ENCODE peak calls at places on chromosome 19, in eight cellular contexts. U is C1 segment of cervical spinal cord; B is stimulated activated CD4-positive, alpha-beta T cell treated with anti-CD3 and anti-CD28 coated beads, TNF-alpha, amount 100 ng/mL, for 1 hour; Z is heart left ventricle; M is T1000; W is Calu3; P is astrocyte; R is GM12865. C is an unnamed sample.

GRCh38 chr19:1621021-1621420 is 15.8 kb upstream of the UQCR11 start:
- DNase-seq in U (no peak), B (no peak), Z (no peak), M (no peak), W (no peak), P (no peak), R (no peak), C (no peak)

GRCh38 chr19:29978139-29978538 is 36.1 kb downstream of the URI1 start:
- DNase-seq in U (no peak), B (no peak), Z (no peak), M (no peak), W (no peak), P (no peak), R (peak), C (no peak)

GRCh38 chr19:35757231-35757748 is 461 bp upstream of the HSPB6 start:
- DNase-seq in U (peak), B (no peak), Z (peak), M (peak), W (peak), P (peak), R (no peak), C (peak)

GRCh38 chr19:1650627-1651009 is 1.8 kb downstream of the TCF3 start:
- DNase-seq in U (no peak), B (no peak), Z (no peak), M (no peak), W (no peak), P (no peak), R (peak), C (no peak)

GRCh38 chr19:13408889-13409518 is 97.3 kb downstream of the CACNA1A start:
- DNase-seq in U (no peak), B (no peak), Z (no peak), M (no peak), W (no peak), P (no peak), R (no peak), C (peak)

GRCh38 chr19:30103981-30104380 is 161.9 kb downstream of the URI1 start:
- DNase-seq in U (no peak), B (no peak), Z (no peak), M (no peak), W (no peak), P (no peak), R (no peak), C (peak)

GRCh38 chr19:18379803-18380747 is 5.9 kb upstream of the GDF15 start:
- DNase-seq in U (no peak), B (no peak), Z (peak), M (peak), W (peak), P (peak), R (no peak), C (no peak)

GRCh38 chr19:12484371-12485322 is at the start of gene ZNF709:
- DNase-seq in U (peak), B (peak), Z (peak), M (peak), W (peak), P (peak), R (peak), C (peak)

GRCh38 chr19:3516675-3517207 is 10.6 kb downstream of the FZR1 start:
- DNase-seq in U (no peak), B (no peak), Z (no peak), M (no peak), W (peak), P (no peak), R (peak), C (no peak)

GRCh38 chr19:7516281-7516862 is 469 bp downstream of the ZNF358 start:
- DNase-seq in U (no peak), B (no peak), Z (no peak), M (no peak), W (no peak), P (no peak), R (no peak), C (no peak)

GRCh38 chr19:17937371-17937900 is 4.6 kb downstream of the CCDC124 start:
- DNase-seq in U (no peak), B (no peak), Z (no peak), M (no peak), W (no peak), P (no peak), R (no peak), C (no peak)

GRCh38 chr19:57302020-57302465 is 18.2 kb upstream of the ZNF543 start:
- DNase-seq in U (no peak), B (no peak), Z (no peak), M (peak), W (no peak), P (peak), R (no peak), C (no peak)

GRCh38 chr19:47068876-47069406 is 20.5 kb upstream of the TMEM160 start:
- DNase-seq in U (no peak), B (no peak), Z (no peak), M (no peak), W (no peak), P (no peak), R (no peak), C (no peak)

GRCh38 chr19:40419066-40419612 is 6.0 kb upstream of the PRX start:
- DNase-seq in U (no peak), B (no peak), Z (no peak), M (no peak), W (no peak), P (no peak), R (peak), C (no peak)

GRCh38 chr19:12801466-12802266 is at the start of the genes PRDX2 and THSD8:
- DNase-seq in U (peak), B (peak), Z (peak), M (peak), W (peak), P (no peak), R (peak), C (peak)

GRCh38 chr19:4504874-4505569 is 13.3 kb downstream of the PLIN4 start:
- DNase-seq in U (no peak), B (no peak), Z (peak), M (no peak), W (no peak), P (no peak), R (no peak), C (no peak)

GRCh38 chr19:51552996-51553725 is 17.9 kb upstream of the ZNF175 start:
- DNase-seq in U (peak), B (no peak), Z (peak), M (peak), W (peak), P (peak), R (peak), C (no peak)

GRCh38 chr19:13026478-13026999 is 31.3 kb downstream of the NFIX start:
- DNase-seq in U (no peak), B (no peak), Z (no peak), M (no peak), W (peak), P (peak), R (no peak), C (peak)

GRCh38 chr19:31981545-31981944 is 363.9 kb upstream of the ZNF507 start:
- DNase-seq in U (no peak), B (no peak), Z (no peak), M (no peak), W (no peak), P (no peak), R (no peak), C (no peak)

GRCh38 chr19:29603308-29603707 is 2.8 kb upstream of the POP4 start:
- DNase-seq in U (no peak), B (no peak), Z (no peak), M (no peak), W (no peak), P (no peak), R (no peak), C (no peak)

GRCh38 chr19:4399871-4400768 is at the start of gene SH3GL1:
- DNase-seq in U (peak), B (peak), Z (peak), M (peak), W (peak), P (peak), R (peak), C (peak)

GRCh38 chr19:35609881-35610353 is 2.6 kb upstream of the HAUS5 start:
- DNase-seq in U (no peak), B (no peak), Z (no peak), M (no peak), W (no peak), P (no peak), R (peak), C (no peak)

GRCh38 chr19:29840066-29840950 is 28.5 kb downstream of the CCNE1 start:
- DNase-seq in U (no peak), B (no peak), Z (no peak), M (no peak), W (no peak), P (no peak), R (no peak), C (no peak)

GRCh38 chr19:33888665-33889064 is 92.0 kb downstream of the KCTD15 start:
- DNase-seq in U (no peak), B (no peak), Z (no peak), M (no peak), W (no peak), P (no peak), R (peak), C (no peak)

GRCh38 chr19:56721714-56722113 is 50.2 kb upstream of the ZNF835 start:
- DNase-seq in U (no peak), B (no peak), Z (no peak), M (no peak), W (no peak), P (no peak), R (no peak), C (no peak)

GRCh38 chr19:56765107-56765506 is 75.4 kb downstream of the PEG3 start:
- DNase-seq in U (peak), B (no peak), Z (peak), M (no peak), W (no peak), P (no peak), R (no peak), C (peak)

GRCh38 chr19:2982983-2983350 is 5.6 kb downstream of the TLE6 start:
- DNase-seq in U (peak), B (no peak), Z (peak), M (no peak), W (no peak), P (peak), R (no peak), C (peak)

GRCh38 chr19:19909654-19910053 is 8.9 kb downstream of the ZNF93 start:
- DNase-seq in U (no peak), B (no peak), Z (no peak), M (no peak), W (no peak), P (no peak), R (no peak), C (no peak)

GRCh38 chr19:35729021-35729420 is 11.2 kb downstream of the KMT2B start:
- DNase-seq in U (no peak), B (no peak), Z (no peak), M (no peak), W (no peak), P (no peak), R (no peak), C (no peak)

GRCh38 chr19:15091918-15092753 is 10.1 kb downstream of the OR1I1 start:
- DNase-seq in U (no peak), B (peak), Z (peak), M (no peak), W (peak), P (peak), R (peak), C (no peak)

GRCh38 chr19:8423821-8424223 is 10.7 kb downstream of the MARCHF2 start:
- DNase-seq in U (no peak), B (no peak), Z (peak), M (peak), W (peak), P (peak), R (no peak), C (no peak)

GRCh38 chr19:5978606-5979552 is 939 bp upstream of the RANBP3 start:
- DNase-seq in U (no peak), B (no peak), Z (no peak), M (no peak), W (no peak), P (no peak), R (peak), C (no peak)

GRCh38 chr19:12967907-12968306 is 1.5 kb upstream of the DAND5 start:
- DNase-seq in U (no peak), B (no peak), Z (no peak), M (no peak), W (no peak), P (no peak), R (no peak), C (no peak)

GRCh38 chr19:4338441-4339350 is at the start of gene STAP2:
- DNase-seq in U (no peak), B (no peak), Z (no peak), M (no peak), W (peak), P (no peak), R (peak), C (no peak)

GRCh38 chr19:35781650-35782049 is 6.3 kb downstream of the ARHGAP33 start:
- DNase-seq in U (no peak), B (no peak), Z (no peak), M (no peak), W (no peak), P (no peak), R (no peak), C (no peak)

GRCh38 chr19:3575260-3575741 is 2.6 kb downstream of the HMG20B start:
- DNase-seq in U (no peak), B (no peak), Z (no peak), M (no peak), W (peak), P (no peak), R (peak), C (no peak)